ENCODE peak calls at places on chromosomes 11 and 22, in five cellular contexts. One of them, this sample, is unnamed.

GRCh38 chr11:42657169-42657568 is 654.6 kb upstream of the API5 start:
- DNase-seq in T-helper 1 cell: no peak
- DNase-seq in mesendoderm: no peak
- DNase-seq in erythroblast: no peak
- DNase-seq in progenitor cell of endocrine pancreas: no peak
- DNase-seq in this sample: no peak

GRCh38 chr11:128716661-128717210 is 22.9 kb downstream of the FLI1 start:
- DNase-seq in T-helper 1 cell: peak
- DNase-seq in mesendoderm: no peak
- DNase-seq in erythroblast: no peak
- DNase-seq in progenitor cell of endocrine pancreas: no peak
- DNase-seq in this sample: peak

GRCh38 chr11:126026579-126026978 is 36.1 kb downstream of the CDON start:
- DNase-seq in T-helper 1 cell: no peak
- DNase-seq in mesendoderm: no peak
- DNase-seq in erythroblast: no peak
- DNase-seq in progenitor cell of endocrine pancreas: no peak
- DNase-seq in this sample: no peak

GRCh38 chr22:44133901-44134511 is 46.7 kb upstream of the PARVG start:
- DNase-seq in T-helper 1 cell: no peak
- DNase-seq in mesendoderm: no peak
- DNase-seq in erythroblast: no peak
- DNase-seq in progenitor cell of endocrine pancreas: no peak
- DNase-seq in this sample: no peak

GRCh38 chr11:27462543-27462942 is 10.0 kb downstream of the LGR4 start:
- DNase-seq in T-helper 1 cell: no peak
- DNase-seq in mesendoderm: no peak
- DNase-seq in erythroblast: no peak
- DNase-seq in progenitor cell of endocrine pancreas: no peak
- DNase-seq in this sample: no peak

GRCh38 chr11:133966924-133967598 is 10.3 kb upstream of the IGSF9B start:
- DNase-seq in T-helper 1 cell: peak
- DNase-seq in mesendoderm: peak
- DNase-seq in erythroblast: no peak
- DNase-seq in progenitor cell of endocrine pancreas: no peak
- DNase-seq in this sample: peak

GRCh38 chr22:33105501-33105911 is 47.3 kb upstream of the SYN3 start:
- DNase-seq in T-helper 1 cell: no peak
- DNase-seq in mesendoderm: no peak
- DNase-seq in erythroblast: no peak
- DNase-seq in progenitor cell of endocrine pancreas: no peak
- DNase-seq in this sample: no peak

GRCh38 chr11:43987384-43988039 is 45.1 kb downstream of the C11orf96 start:
- DNase-seq in T-helper 1 cell: no peak
- DNase-seq in mesendoderm: peak
- DNase-seq in erythroblast: no peak
- DNase-seq in progenitor cell of endocrine pancreas: no peak
- DNase-seq in this sample: no peak

GRCh38 chr11:21554284-21554683 is 638.6 kb upstream of the ANO5 start:
- DNase-seq in T-helper 1 cell: no peak
- DNase-seq in mesendoderm: no peak
- DNase-seq in erythroblast: no peak
- DNase-seq in progenitor cell of endocrine pancreas: no peak
- DNase-seq in this sample: no peak

GRCh38 chr11:73344191-73344607 is 32.0 kb upstream of the RELT start:
- DNase-seq in T-helper 1 cell: no peak
- DNase-seq in mesendoderm: no peak
- DNase-seq in erythroblast: no peak
- DNase-seq in progenitor cell of endocrine pancreas: no peak
- DNase-seq in this sample: no peak

GRCh38 chr11:75578977-75579376 is 16.9 kb downstream of the SERPINH1 start:
- DNase-seq in T-helper 1 cell: no peak
- DNase-seq in mesendoderm: no peak
- DNase-seq in erythroblast: no peak
- DNase-seq in progenitor cell of endocrine pancreas: no peak
- DNase-seq in this sample: no peak

GRCh38 chr22:21922370-21923162 is 30.1 kb downstream of the PPM1F start:
- DNase-seq in T-helper 1 cell: no peak
- DNase-seq in mesendoderm: no peak
- DNase-seq in erythroblast: no peak
- DNase-seq in progenitor cell of endocrine pancreas: no peak
- DNase-seq in this sample: no peak

GRCh38 chr11:128555606-128556005 is 31.8 kb downstream of the ETS1 start:
- DNase-seq in T-helper 1 cell: no peak
- DNase-seq in mesendoderm: peak
- DNase-seq in erythroblast: no peak
- DNase-seq in progenitor cell of endocrine pancreas: no peak
- DNase-seq in this sample: no peak

GRCh38 chr11:64225608-64226506 is at the start of the genes NUDT22 and TRPT1:
- DNase-seq in T-helper 1 cell: peak
- DNase-seq in mesendoderm: peak
- DNase-seq in erythroblast: peak
- DNase-seq in progenitor cell of endocrine pancreas: peak
- DNase-seq in this sample: peak

GRCh38 chr11:74739546-74740270 is 8.5 kb upstream of the CHRDL2 start:
- DNase-seq in T-helper 1 cell: peak
- DNase-seq in mesendoderm: peak
- DNase-seq in erythroblast: peak
- DNase-seq in progenitor cell of endocrine pancreas: peak
- DNase-seq in this sample: peak

GRCh38 chr11:11397043-11397415 is 44.0 kb upstream of the CSNK2A3 start:
- DNase-seq in T-helper 1 cell: no peak
- DNase-seq in mesendoderm: peak
- DNase-seq in erythroblast: no peak
- DNase-seq in progenitor cell of endocrine pancreas: no peak
- DNase-seq in this sample: no peak

GRCh38 chr22:45240137-45240809 is 421 bp downstream of the KIAA0930 start:
- DNase-seq in T-helper 1 cell: no peak
- DNase-seq in mesendoderm: peak
- DNase-seq in erythroblast: peak
- DNase-seq in progenitor cell of endocrine pancreas: no peak
- DNase-seq in this sample: no peak

GRCh38 chr11:102115557-102115956 is 5.3 kb downstream of the YAP1 start:
- DNase-seq in T-helper 1 cell: no peak
- DNase-seq in mesendoderm: peak
- DNase-seq in erythroblast: no peak
- DNase-seq in progenitor cell of endocrine pancreas: no peak
- DNase-seq in this sample: no peak

GRCh38 chr22:19108807-19109197 is 13.4 kb downstream of the DGCR2 start:
- DNase-seq in T-helper 1 cell: no peak
- DNase-seq in mesendoderm: no peak
- DNase-seq in erythroblast: peak
- DNase-seq in progenitor cell of endocrine pancreas: no peak
- DNase-seq in this sample: no peak

GRCh38 chr11:15629690-15630321 is 515.1 kb downstream of the INSC start:
- DNase-seq in T-helper 1 cell: no peak
- DNase-seq in mesendoderm: peak
- DNase-seq in erythroblast: peak
- DNase-seq in progenitor cell of endocrine pancreas: no peak
- DNase-seq in this sample: no peak

GRCh38 chr11:17314232-17314547 is 37.4 kb upstream of the NCR3LG1 start:
- DNase-seq in T-helper 1 cell: no peak
- DNase-seq in mesendoderm: no peak
- DNase-seq in erythroblast: no peak
- DNase-seq in progenitor cell of endocrine pancreas: no peak
- DNase-seq in this sample: no peak

GRCh38 chr11:65503923-65504670 is 5.3 kb downstream of the MALAT1 start:
- DNase-seq in T-helper 1 cell: no peak
- DNase-seq in mesendoderm: peak
- DNase-seq in erythroblast: peak
- DNase-seq in progenitor cell of endocrine pancreas: no peak
- DNase-seq in this sample: no peak

GRCh38 chr22:42752912-42753311 is 32.2 kb upstream of the A4GALT start:
- DNase-seq in T-helper 1 cell: no peak
- DNase-seq in mesendoderm: no peak
- DNase-seq in erythroblast: no peak
- DNase-seq in progenitor cell of endocrine pancreas: no peak
- DNase-seq in this sample: no peak

GRCh38 chr11:44274404-44274803 is 35.5 kb downstream of the ALX4 start:
- DNase-seq in T-helper 1 cell: no peak
- DNase-seq in mesendoderm: no peak
- DNase-seq in erythroblast: no peak
- DNase-seq in progenitor cell of endocrine pancreas: no peak
- DNase-seq in this sample: no peak

GRCh38 chr22:23516304-23516703 is 63.8 kb downstream of the IGLL1 start:
- DNase-seq in T-helper 1 cell: no peak
- DNase-seq in mesendoderm: peak
- DNase-seq in erythroblast: no peak
- DNase-seq in progenitor cell of endocrine pancreas: no peak
- DNase-seq in this sample: no peak

GRCh38 chr22:47944941-47945340 is 1182.5 kb downstream of the TBC1D22A start:
- DNase-seq in T-helper 1 cell: no peak
- DNase-seq in mesendoderm: no peak
- DNase-seq in erythroblast: no peak
- DNase-seq in progenitor cell of endocrine pancreas: no peak
- DNase-seq in this sample: no peak

GRCh38 chr11:77106759-77107158 is 4.1 kb downstream of the OMP start:
- DNase-seq in T-helper 1 cell: no peak
- DNase-seq in mesendoderm: no peak
- DNase-seq in erythroblast: no peak
- DNase-seq in progenitor cell of endocrine pancreas: no peak
- DNase-seq in this sample: no peak